ENCODE peak calls at places on chromosome X, in five cellular contexts. B, M, G, A and Y are unnamed samples.

GRCh38 chrX:54029543-54030143 is 14.6 kb downstream of the PHF8 start:
- DNase-seq in G (no peak), B (peak; percentile 51), M (no peak), A (no peak), Y (no peak)

GRCh38 chrX:80550722-80551121 is 130.5 kb downstream of the TENT5D start:
- DNase-seq in G (no peak), B (no peak), A (no peak), M (peak; percentile 40), Y (peak; percentile 24)

GRCh38 chrX:69510137-69510715 is 6.1 kb downstream of the NALF2 start:
- DNase-seq in M (no peak), G (no peak), B (no peak), A (no peak), Y (no peak)

GRCh38 chrX:45784590-45784989 is 583.9 kb upstream of the DIPK2B start:
- DNase-seq in M (no peak), B (no peak), G (no peak), A (no peak), Y (no peak)

GRCh38 chrX:47456080-47456479 is 26.9 kb downstream of the ZNF41 start:
- DNase-seq in B (no peak), M (no peak), A (no peak), G (no peak), Y (no peak)

GRCh38 chrX:51894697-51895336 is 1.4 kb downstream of the MAGED1 start:
- DNase-seq in B (peak; percentile 44), G (peak; percentile 27), A (peak; percentile 42), M (peak; percentile 14), Y (peak; percentile 69)

GRCh38 chrX:71282514-71283408 is 674 bp upstream of the NONO start:
- DNase-seq in G (no peak), M (peak; percentile 12), A (peak; percentile 66), B (no peak), Y (no peak)

GRCh38 chrX:68938244-68939004 is 109.6 kb downstream of the EFNB1 start:
- DNase-seq in M (no peak), G (peak; percentile 21), B (no peak), A (peak; percentile 84), Y (peak; percentile 25)

GRCh38 chrX:135977611-135978010 is 3.8 kb upstream of the MMGT1 start:
- DNase-seq in B (no peak), A (peak; percentile 52), G (peak; percentile 44), M (no peak), Y (no peak)

GRCh38 chrX:70755850-70756249 is 152.7 kb downstream of the TEX11 start:
- DNase-seq in A (no peak), B (no peak), G (no peak), M (peak; percentile 55), Y (no peak)

GRCh38 chrX:53678667-53679066 is 7.9 kb downstream of the HUWE1 start:
- DNase-seq in G (peak; percentile 26), M (peak; percentile 12), A (no peak), B (no peak), Y (no peak)

GRCh38 chrX:8027876-8028275 is 100.7 kb upstream of the PNPLA4 start:
- DNase-seq in G (no peak), A (no peak), M (no peak), B (no peak), Y (no peak)

GRCh38 chrX:3638280-3638873 is 75.1 kb downstream of the PRKX start:
- DNase-seq in M (peak; percentile 75), A (peak; percentile 26), G (peak; percentile 40), B (peak; percentile 20), Y (peak; percentile 80)

GRCh38 chrX:3636803-3637202 is 76.6 kb downstream of the PRKX start:
- DNase-seq in A (no peak), M (no peak), B (no peak), G (no peak), Y (no peak)

GRCh38 chrX:3639236-3639635 is 74.2 kb downstream of the PRKX start:
- DNase-seq in B (no peak), M (no peak), A (no peak), G (no peak), Y (no peak)
- H3K4me3 ChIP-seq in B (no peak overlapping the region), M (no peak overlapping the region), A (no peak overlapping the region), G (no peak overlapping the region), Y (no peak overlapping the region)

GRCh38 chrX:148960060-148960459 is 459.6 kb downstream of the AFF2 start:
- DNase-seq in A (peak; percentile 6), G (no peak), B (no peak), M (no peak), Y (no peak)
- H3K36me3 ChIP-seq in A (no peaks in the 10 kb centered on the region), G (no peaks in the 10 kb centered on the region), B (no peaks in the 10 kb centered on the region), M (no peaks in the 10 kb centered on the region), Y (no peaks in the 10 kb centered on the region)

GRCh38 chrX:10633722-10634121 is 13.3 kb upstream of the MID1 start:
- DNase-seq in B (no peak), M (no peak), G (peak; percentile 93), A (peak; percentile 94), Y (peak; percentile 83)
- H3K27ac ChIP-seq in B (no peak overlapping the region), M (no peak overlapping the region), G (peak overlapping the region; percentile 71), A (peak overlapping the region; percentile 59), Y (peak overlapping the region; percentile 81)

DNA sequence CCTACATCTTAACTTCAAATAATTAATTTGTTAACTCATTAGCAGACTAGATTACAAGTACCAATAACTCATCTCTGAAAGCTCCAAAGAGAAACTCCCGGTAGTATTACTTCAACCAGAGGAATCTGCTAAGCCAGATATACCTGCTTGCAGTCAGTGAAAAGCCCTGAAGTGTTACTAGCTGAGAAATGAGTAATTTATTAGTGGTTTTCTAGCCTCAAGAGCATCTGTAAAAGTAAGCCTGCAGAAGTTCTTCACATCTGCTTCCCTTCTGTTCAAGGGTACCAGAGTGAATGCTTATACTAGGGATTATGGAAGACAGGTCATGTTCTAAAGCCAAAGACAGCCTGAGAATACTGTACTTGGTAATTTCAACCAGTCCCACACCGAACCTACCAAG is 34.7 kb downstream of the IRS4 start:
- DNase-seq in A (no peak), M (no peak), B (no peak), G (no peak), Y (no peak)
- H3K4me3 ChIP-seq in A (no peak overlapping the region), M (no peak overlapping the region), B (no peak overlapping the region), G (no peak overlapping the region), Y (no peak overlapping the region)

DNA sequence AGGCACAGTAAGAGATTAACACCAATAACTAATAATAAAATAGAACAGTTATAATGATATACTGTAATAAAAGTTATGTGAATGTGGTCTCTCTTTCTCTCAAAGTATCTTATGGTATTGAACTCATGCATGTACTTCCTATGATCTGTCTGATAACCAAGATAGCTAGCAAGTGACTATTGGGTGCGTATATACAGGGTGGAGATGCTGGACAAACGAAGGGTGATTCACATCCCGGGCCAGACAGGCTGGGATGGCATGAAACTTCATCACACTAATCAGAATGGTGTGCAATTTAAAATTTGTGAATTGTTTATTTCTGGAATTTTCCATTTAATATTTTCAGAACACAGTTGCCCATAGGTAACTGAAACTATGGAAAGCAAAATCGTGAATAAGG is 96.8 kb downstream of the PHEX start:
- DNase-seq in G (no peak), A (no peak), M (no peak), B (no peak), Y (no peak)
- H3K36me3 ChIP-seq in G (no peaks in the 10 kb centered on the region), A (no peaks in the 10 kb centered on the region), M (no peaks in the 10 kb centered on the region), B (no peaks in the 10 kb centered on the region), Y (no peaks in the 10 kb centered on the region)

GRCh38 chrX:43743100-43743822 is 87.2 kb downstream of the MAOA start:
- DNase-seq in G (no peak), A (no peak), B (no peak), M (no peak), Y (no peak)
- H3K27ac ChIP-seq in G (no peak overlapping the region), A (no peak overlapping the region), B (no peak overlapping the region), M (no peak overlapping the region), Y (no peak overlapping the region)

GRCh38 chrX:115494133-115494532 is 66.8 kb upstream of the PLS3 start:
- DNase-seq in A (no peak), M (peak; percentile 62), G (no peak), B (no peak), Y (peak; percentile 97)

GRCh38 chrX:115491766-115492165 is 69.2 kb upstream of the PLS3 start:
- DNase-seq in G (peak; percentile 2), M (no peak), A (no peak), B (no peak), Y (no peak)

GRCh38 chrX:115487608-115488007 is 73.4 kb upstream of the PLS3 start:
- DNase-seq in G (no peak), B (no peak), M (no peak), A (no peak), Y (no peak)

GRCh38 chrX:115490814-115491213 is 70.2 kb upstream of the PLS3 start:
- DNase-seq in G (no peak), M (no peak), B (no peak), A (no peak), Y (no peak)

DNA sequence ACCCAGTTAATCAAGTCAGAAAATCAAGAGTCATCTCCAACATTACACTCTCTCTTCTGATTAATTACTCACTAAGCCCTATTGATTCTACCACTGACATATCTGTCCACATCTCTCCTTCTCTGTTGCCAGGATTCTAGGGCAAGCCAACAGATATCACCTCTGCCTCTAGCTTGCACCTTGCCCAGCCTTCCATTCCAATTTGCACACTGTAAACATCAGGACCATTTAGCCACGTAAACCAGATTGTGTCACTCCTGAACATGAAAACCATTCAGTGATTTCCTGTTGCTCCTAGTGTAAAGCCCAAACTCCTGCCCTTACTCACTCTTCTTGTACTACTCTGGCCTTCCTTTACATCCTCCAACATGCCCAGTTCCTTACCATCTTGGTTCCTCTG is 68.0 kb upstream of the PLS3 start:
- DNase-seq in A (no peak), M (no peak), B (no peak), G (no peak), Y (peak; percentile 20)
- H3K4me3 ChIP-seq in A (no peak overlapping the region), M (no peak overlapping the region), B (no peak overlapping the region), G (no peak overlapping the region), Y (no peak overlapping the region)

GRCh38 chrX:72394518-72395163 is 88.9 kb upstream of the CITED1 start:
- DNase-seq in B (no peak), A (peak; percentile 82), G (peak; percentile 14), M (peak; percentile 19), Y (no peak)
- H3K36me3 ChIP-seq in B (no peaks in the 10 kb centered on the region), A (no peaks in the 10 kb centered on the region), G (no peaks in the 10 kb centered on the region), M (no peaks in the 10 kb centered on the region), Y (no peaks in the 10 kb centered on the region)

GRCh38 chrX:109831326-109831985 is 98.4 kb upstream of the ACSL4 start:
- DNase-seq in B (no peak), A (no peak), G (no peak), M (no peak), Y (no peak)
- H3K27ac ChIP-seq in B (no peak overlapping the region), A (no peak overlapping the region), G (peak overlapping the region; percentile 51), M (no peak overlapping the region), Y (no peak overlapping the region)

GRCh38 chrX:18994713-18995112 is 10.8 kb upstream of the PHKA2 start:
- DNase-seq in A (peak; percentile 88), M (no peak), G (peak; percentile 77), B (no peak), Y (no peak)
- H3K4me3 ChIP-seq in A (no peak overlapping the region), M (no peak overlapping the region), G (no peak overlapping the region), B (no peak overlapping the region), Y (no peak overlapping the region)